ENCODE peak calls at places on chromosomes 11 and 22, in nine cellular contexts. One of them, this sample, is unnamed.

GRCh38 chr11:96524475-96524874 is 134.7 kb downstream of the JRKL start:
- DNase-seq in left lung: no peak
- DNase-seq in adrenal gland: no peak
- DNase-seq in naive thymus-derived CD4-positive, alpha-beta T cell: no peak
- DNase-seq in GM23338: no peak
- DNase-seq in osteoblast: peak; percentile 44
- DNase-seq in hepatocyte: no peak
- DNase-seq in tibial nerve: no peak
- DNase-seq in lower lobe of right lung: no peak
- DNase-seq in this sample: no peak

GRCh38 chr11:11641581-11641980 is 19.8 kb upstream of the GALNT18 start:
- DNase-seq in left lung: no peak
- DNase-seq in adrenal gland: no peak
- DNase-seq in naive thymus-derived CD4-positive, alpha-beta T cell: no peak
- DNase-seq in GM23338: no peak
- DNase-seq in osteoblast: no peak
- DNase-seq in hepatocyte: no peak
- DNase-seq in tibial nerve: no peak
- DNase-seq in lower lobe of right lung: no peak
- DNase-seq in this sample: no peak

GRCh38 chr11:127825185-127825584 is 762.2 kb downstream of the ETS1 start:
- DNase-seq in left lung: no peak
- DNase-seq in adrenal gland: no peak
- DNase-seq in naive thymus-derived CD4-positive, alpha-beta T cell: no peak
- DNase-seq in GM23338: no peak
- DNase-seq in osteoblast: no peak
- DNase-seq in hepatocyte: no peak
- DNase-seq in tibial nerve: no peak
- DNase-seq in lower lobe of right lung: no peak
- DNase-seq in this sample: no peak

GRCh38 chr22:45312856-45313255 is 3.1 kb downstream of the FAM118A start:
- DNase-seq in left lung: no peak
- DNase-seq in adrenal gland: no peak
- DNase-seq in naive thymus-derived CD4-positive, alpha-beta T cell: no peak
- DNase-seq in GM23338: peak; percentile 15
- DNase-seq in osteoblast: no peak
- DNase-seq in hepatocyte: no peak
- DNase-seq in tibial nerve: no peak
- DNase-seq in lower lobe of right lung: no peak
- DNase-seq in this sample: no peak

GRCh38 chr22:36478966-36479365 is 2.5 kb downstream of the TXN2 start:
- DNase-seq in left lung: no peak
- DNase-seq in adrenal gland: peak; percentile 90
- DNase-seq in naive thymus-derived CD4-positive, alpha-beta T cell: no peak
- DNase-seq in GM23338: no peak
- DNase-seq in osteoblast: no peak
- DNase-seq in hepatocyte: no peak
- DNase-seq in tibial nerve: no peak
- DNase-seq in lower lobe of right lung: no peak
- DNase-seq in this sample: no peak

GRCh38 chr11:47904048-47904447 is 55.9 kb upstream of the NUP160 start:
- DNase-seq in left lung: no peak
- DNase-seq in adrenal gland: no peak
- DNase-seq in naive thymus-derived CD4-positive, alpha-beta T cell: no peak
- DNase-seq in GM23338: no peak
- DNase-seq in osteoblast: no peak
- DNase-seq in hepatocyte: no peak
- DNase-seq in tibial nerve: no peak
- DNase-seq in lower lobe of right lung: no peak
- DNase-seq in this sample: no peak

GRCh38 chr11:82494988-82495432 is 238.7 kb downstream of the FAM181B start:
- DNase-seq in left lung: no peak
- DNase-seq in adrenal gland: no peak
- DNase-seq in naive thymus-derived CD4-positive, alpha-beta T cell: no peak
- DNase-seq in GM23338: peak; percentile 75
- DNase-seq in osteoblast: no peak
- DNase-seq in hepatocyte: peak; percentile 47
- DNase-seq in tibial nerve: no peak
- DNase-seq in lower lobe of right lung: no peak
- DNase-seq in this sample: no peak

GRCh38 chr11:126229782-126230540 is 18.4 kb downstream of the FAM118B start:
- DNase-seq in left lung: no peak
- DNase-seq in adrenal gland: no peak
- DNase-seq in naive thymus-derived CD4-positive, alpha-beta T cell: no peak
- DNase-seq in GM23338: no peak
- DNase-seq in osteoblast: no peak
- DNase-seq in hepatocyte: no peak
- DNase-seq in tibial nerve: no peak
- DNase-seq in lower lobe of right lung: no peak
- DNase-seq in this sample: no peak

GRCh38 chr22:44837481-44837880 is 85.1 kb downstream of the ARHGAP8 start:
- DNase-seq in left lung: peak; percentile 42
- DNase-seq in adrenal gland: no peak
- DNase-seq in naive thymus-derived CD4-positive, alpha-beta T cell: no peak
- DNase-seq in GM23338: peak; percentile 41
- DNase-seq in osteoblast: no peak
- DNase-seq in hepatocyte: no peak
- DNase-seq in tibial nerve: no peak
- DNase-seq in lower lobe of right lung: no peak
- DNase-seq in this sample: peak; percentile 31

GRCh38 chr22:44846726-44847275 is 94.4 kb downstream of the ARHGAP8 start:
- DNase-seq in left lung: peak; percentile 48
- DNase-seq in adrenal gland: no peak
- DNase-seq in naive thymus-derived CD4-positive, alpha-beta T cell: no peak
- DNase-seq in GM23338: no peak
- DNase-seq in osteoblast: peak; percentile 27
- DNase-seq in hepatocyte: no peak
- DNase-seq in tibial nerve: no peak
- DNase-seq in lower lobe of right lung: no peak
- DNase-seq in this sample: no peak

GRCh38 chr11:77687088-77687487 is 49.5 kb upstream of the CLNS1A start:
- DNase-seq in left lung: no peak
- DNase-seq in adrenal gland: no peak
- DNase-seq in naive thymus-derived CD4-positive, alpha-beta T cell: no peak
- DNase-seq in GM23338: no peak
- DNase-seq in osteoblast: no peak
- DNase-seq in hepatocyte: no peak
- DNase-seq in tibial nerve: no peak
- DNase-seq in lower lobe of right lung: no peak
- DNase-seq in this sample: no peak

GRCh38 chr11:78991681-78992080 is 417.0 kb upstream of the NARS2 start:
- DNase-seq in left lung: no peak
- DNase-seq in adrenal gland: no peak
- DNase-seq in naive thymus-derived CD4-positive, alpha-beta T cell: no peak
- DNase-seq in GM23338: no peak
- DNase-seq in osteoblast: no peak
- DNase-seq in hepatocyte: no peak
- DNase-seq in tibial nerve: no peak
- DNase-seq in lower lobe of right lung: no peak
- DNase-seq in this sample: no peak

GRCh38 chr11:103644676-103645075 is 391.8 kb upstream of the DDI1 start:
- DNase-seq in left lung: peak; percentile 65
- DNase-seq in adrenal gland: no peak
- DNase-seq in naive thymus-derived CD4-positive, alpha-beta T cell: no peak
- DNase-seq in GM23338: no peak
- DNase-seq in osteoblast: no peak
- DNase-seq in hepatocyte: no peak
- DNase-seq in tibial nerve: no peak
- DNase-seq in lower lobe of right lung: no peak
- DNase-seq in this sample: no peak

DNA sequence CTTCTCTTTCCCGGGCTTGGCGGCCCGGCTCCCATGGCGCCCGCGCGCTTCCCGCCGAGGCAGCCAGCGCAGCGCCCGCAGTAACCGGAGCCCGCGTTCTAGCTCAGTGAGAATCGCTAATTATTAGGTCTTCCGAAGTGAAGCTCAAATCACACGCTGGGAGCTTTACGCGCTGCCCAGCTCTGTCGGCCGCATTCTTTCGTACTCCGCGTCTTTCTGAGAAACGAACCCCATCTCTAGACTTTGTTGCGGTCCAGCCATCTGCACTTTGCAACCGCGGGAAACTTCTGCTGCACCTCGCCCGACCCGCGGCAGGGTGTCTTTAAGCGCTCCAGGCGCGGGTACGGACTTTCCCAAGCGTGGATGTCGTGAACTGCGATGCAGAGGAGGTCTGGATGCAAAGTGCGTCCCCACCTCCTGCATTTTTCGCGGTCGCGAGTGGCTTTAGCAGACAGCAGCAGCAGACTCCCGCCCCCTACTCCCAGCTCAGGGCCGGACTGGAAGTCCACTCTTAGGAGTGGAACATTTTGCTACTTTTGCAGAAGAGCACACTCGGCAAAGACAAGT is 6.0 kb upstream of the PAX6 start:
- DNase-seq in left lung: peak; percentile 60
- DNase-seq in adrenal gland: no peak
- DNase-seq in naive thymus-derived CD4-positive, alpha-beta T cell: no peak
- DNase-seq in GM23338: peak; percentile 60
- DNase-seq in osteoblast: peak; percentile 87
- DNase-seq in hepatocyte: no peak
- DNase-seq in tibial nerve: no peak
- DNase-seq in lower lobe of right lung: no peak
- DNase-seq in this sample: no peak
- H3K4me1 ChIP-seq in left lung: peaks cover 25% of the 10 kb centered on the region
- H3K4me1 ChIP-seq in adrenal gland: peaks cover 12% of the 10 kb centered on the region
- H3K4me1 ChIP-seq in naive thymus-derived CD4-positive, alpha-beta T cell: peaks cover 12% of the 10 kb centered on the region
- H3K4me1 ChIP-seq in GM23338: peaks cover 80% of the 10 kb centered on the region
- H3K4me1 ChIP-seq in osteoblast: peaks cover 6% of the 10 kb centered on the region
- H3K4me1 ChIP-seq in hepatocyte: peaks cover 38% of the 10 kb centered on the region
- H3K4me1 ChIP-seq in tibial nerve: no peaks in the 10 kb centered on the region
- H3K4me1 ChIP-seq in lower lobe of right lung: peaks cover 58% of the 10 kb centered on the region
- H3K4me1 ChIP-seq in this sample: peaks cover 25% of the 10 kb centered on the region

DNA sequence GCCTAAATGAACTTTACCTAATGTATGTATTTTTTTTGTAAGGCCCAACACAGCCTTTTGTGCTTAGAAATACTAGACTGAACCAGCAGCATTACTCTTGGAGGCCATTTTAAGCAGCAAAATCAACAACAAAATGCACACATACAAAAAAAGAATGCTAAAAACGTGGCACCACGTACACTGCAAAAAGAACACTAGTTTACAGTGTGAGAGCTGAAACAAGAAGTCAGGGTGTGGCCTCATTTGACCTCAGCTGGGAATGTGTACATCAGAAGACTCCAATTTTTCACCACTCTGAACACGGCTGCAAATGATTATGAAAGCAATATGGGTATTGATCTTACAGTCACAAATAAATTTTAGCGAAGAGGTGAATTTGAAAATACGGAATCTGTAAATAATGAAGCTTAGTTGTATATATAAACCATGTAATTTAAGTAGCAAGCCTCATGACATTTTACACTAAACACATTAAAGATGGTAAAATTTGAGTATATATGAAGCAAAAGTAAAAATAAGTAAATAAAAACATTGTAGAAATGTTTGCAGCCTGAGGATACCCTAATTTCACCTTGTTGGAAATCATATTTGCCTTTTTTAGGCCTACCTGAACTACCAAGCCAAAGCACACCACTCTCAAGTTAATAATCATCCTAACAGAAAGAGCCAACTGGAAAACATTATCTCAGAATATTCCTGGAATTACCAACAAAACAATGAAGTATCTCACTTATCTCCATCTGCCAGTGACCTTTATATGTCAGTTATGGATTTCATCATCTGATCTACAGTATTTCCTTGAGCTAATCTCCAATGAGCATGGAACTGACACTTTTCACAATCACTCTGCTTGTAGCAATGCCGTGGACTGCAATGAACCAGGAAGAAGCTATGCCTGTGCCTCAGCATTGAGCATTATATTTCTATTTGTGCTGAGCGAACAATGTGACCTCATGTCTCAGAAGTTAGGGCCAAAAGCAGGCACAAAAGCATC is 319.5 kb upstream of the FAT3 start:
- DNase-seq in left lung: no peak
- DNase-seq in adrenal gland: no peak
- DNase-seq in naive thymus-derived CD4-positive, alpha-beta T cell: no peak
- DNase-seq in GM23338: no peak
- DNase-seq in osteoblast: no peak
- DNase-seq in hepatocyte: no peak
- DNase-seq in tibial nerve: no peak
- DNase-seq in lower lobe of right lung: no peak
- DNase-seq in this sample: no peak
- H3K27ac ChIP-seq in left lung: no peak overlapping the region
- H3K27ac ChIP-seq in adrenal gland: no peak overlapping the region
- H3K27ac ChIP-seq in naive thymus-derived CD4-positive, alpha-beta T cell: no peak overlapping the region
- H3K27ac ChIP-seq in GM23338: no peak overlapping the region
- H3K27ac ChIP-seq in osteoblast: no peak overlapping the region
- H3K27ac ChIP-seq in hepatocyte: no peak overlapping the region
- H3K27ac ChIP-seq in tibial nerve: no peak overlapping the region
- H3K27ac ChIP-seq in lower lobe of right lung: no peak overlapping the region
- H3K27ac ChIP-seq in this sample: peak overlapping the region; percentile 36

GRCh38 chr11:22669368-22669767 is 3.0 kb downstream of the GAS2 start:
- DNase-seq in left lung: no peak
- DNase-seq in adrenal gland: no peak
- DNase-seq in naive thymus-derived CD4-positive, alpha-beta T cell: no peak
- DNase-seq in GM23338: no peak
- DNase-seq in osteoblast: no peak
- DNase-seq in hepatocyte: no peak
- DNase-seq in tibial nerve: no peak
- DNase-seq in lower lobe of right lung: no peak
- DNase-seq in this sample: no peak

GRCh38 chr11:22670803-22671202 is 4.4 kb downstream of the GAS2 start:
- DNase-seq in left lung: no peak
- DNase-seq in adrenal gland: no peak
- DNase-seq in naive thymus-derived CD4-positive, alpha-beta T cell: peak; percentile 8
- DNase-seq in GM23338: peak; percentile 28
- DNase-seq in osteoblast: peak; percentile 13
- DNase-seq in hepatocyte: peak; percentile 59
- DNase-seq in tibial nerve: no peak
- DNase-seq in lower lobe of right lung: no peak
- DNase-seq in this sample: no peak

GRCh38 chr11:22666320-22666699 is at the start of gene GAS2:
- DNase-seq in left lung: no peak
- DNase-seq in adrenal gland: no peak
- DNase-seq in naive thymus-derived CD4-positive, alpha-beta T cell: peak; percentile 3
- DNase-seq in GM23338: peak; percentile 10
- DNase-seq in osteoblast: peak; percentile 19
- DNase-seq in hepatocyte: no peak
- DNase-seq in tibial nerve: no peak
- DNase-seq in lower lobe of right lung: no peak
- DNase-seq in this sample: no peak

GRCh38 chr11:22668005-22668796 is 1.8 kb downstream of the GAS2 start:
- DNase-seq in left lung: no peak
- DNase-seq in adrenal gland: no peak
- DNase-seq in naive thymus-derived CD4-positive, alpha-beta T cell: no peak
- DNase-seq in GM23338: no peak
- DNase-seq in osteoblast: peak; percentile 27
- DNase-seq in hepatocyte: no peak
- DNase-seq in tibial nerve: no peak
- DNase-seq in lower lobe of right lung: no peak
- DNase-seq in this sample: no peak

GRCh38 chr11:22666700-22667439 is 459 bp downstream of the GAS2 start:
- DNase-seq in left lung: peak; percentile 80
- DNase-seq in adrenal gland: peak; percentile 67
- DNase-seq in naive thymus-derived CD4-positive, alpha-beta T cell: peak; percentile 14
- DNase-seq in GM23338: peak; percentile 84
- DNase-seq in osteoblast: no peak
- DNase-seq in hepatocyte: peak; percentile 80
- DNase-seq in tibial nerve: no peak
- DNase-seq in lower lobe of right lung: peak; percentile 48
- DNase-seq in this sample: no peak
- H3K4me3 ChIP-seq in left lung: peak overlapping the region; percentile 14
- H3K4me3 ChIP-seq in adrenal gland: peak overlapping the region; percentile 15
- H3K4me3 ChIP-seq in naive thymus-derived CD4-positive, alpha-beta T cell: no peak overlapping the region
- H3K4me3 ChIP-seq in GM23338: peak overlapping the region; percentile 72
- H3K4me3 ChIP-seq in osteoblast: peak overlapping the region; percentile 12
- H3K4me3 ChIP-seq in hepatocyte: peak overlapping the region; percentile 48
- H3K4me3 ChIP-seq in tibial nerve: peak overlapping the region; percentile 42
- H3K4me3 ChIP-seq in lower lobe of right lung: peak overlapping the region; percentile 46
- H3K4me3 ChIP-seq in this sample: no peak overlapping the region

GRCh38 chr11:111352935-111353695 is 26.0 kb downstream of the POU2AF1 start:
- DNase-seq in left lung: no peak
- DNase-seq in adrenal gland: no peak
- DNase-seq in naive thymus-derived CD4-positive, alpha-beta T cell: no peak
- DNase-seq in GM23338: no peak
- DNase-seq in osteoblast: no peak
- DNase-seq in hepatocyte: no peak
- DNase-seq in tibial nerve: no peak
- DNase-seq in lower lobe of right lung: no peak
- DNase-seq in this sample: no peak
- H3K4me1 ChIP-seq in left lung: no peaks in the 10 kb centered on the region
- H3K4me1 ChIP-seq in adrenal gland: no peaks in the 10 kb centered on the region
- H3K4me1 ChIP-seq in naive thymus-derived CD4-positive, alpha-beta T cell: no peaks in the 10 kb centered on the region
- H3K4me1 ChIP-seq in GM23338: no peaks in the 10 kb centered on the region
- H3K4me1 ChIP-seq in osteoblast: no peaks in the 10 kb centered on the region
- H3K4me1 ChIP-seq in hepatocyte: peaks cover 41% of the 10 kb centered on the region
- H3K4me1 ChIP-seq in tibial nerve: no peaks in the 10 kb centered on the region
- H3K4me1 ChIP-seq in lower lobe of right lung: no peaks in the 10 kb centered on the region
- H3K4me1 ChIP-seq in this sample: no peaks in the 10 kb centered on the region